ENCODE peak calls at places on chromosome 21, in six cellular contexts. Z is psoas muscle; O is CD4-positive, CD25-positive, alpha-beta regulatory T cell; X is pancreas; H is natural killer cell; U is central memory CD8-positive, alpha-beta T cell. B is an unnamed sample.

GRCh38 chr21:32727478-32727727 is 410 bp downstream of the SYNJ1 start:
- ATAC-seq in O (no peak), X (no peak), H (peak), Z (peak), U (peak), B (peak)

GRCh38 chr21:44603109-44603875 is 2.9 kb downstream of the KRTAP10-7 start:
- ATAC-seq in H (no peak), X (no peak), O (no peak), U (no peak), Z (no peak), B (no peak)

GRCh38 chr21:45963225-45963555 is 18.4 kb upstream of the COL6A1 start:
- ATAC-seq in O (no peak), U (no peak), Z (no peak), H (no peak), X (no peak), B (no peak)

GRCh38 chr21:36700295-36700960 is 1.5 kb downstream of the SIM2 start:
- ATAC-seq in H (no peak), X (no peak), Z (no peak), O (no peak), U (no peak), B (no peak)

GRCh38 chr21:41888749-41889376 is 9.7 kb upstream of the PRDM15 start:
- ATAC-seq in O (no peak), Z (no peak), U (no peak), H (no peak), X (no peak), B (no peak)

GRCh38 chr21:36420571-36421339 is 35.6 kb downstream of the CHAF1B start:
- ATAC-seq in U (no peak), H (no peak), X (no peak), Z (no peak), O (no peak), B (no peak)

GRCh38 chr21:44255519-44255981 is 6.1 kb downstream of the DNMT3L start:
- ATAC-seq in O (no peak), H (no peak), U (no peak), X (no peak), Z (no peak), B (peak)

GRCh38 chr21:30478015-30478414 is 2.2 kb downstream of the KRTAP19-1 start:
- ATAC-seq in H (no peak), X (no peak), Z (no peak), U (no peak), O (no peak), B (no peak)

GRCh38 chr21:42291751-42292562 is 23.3 kb downstream of the TFF3 start:
- ATAC-seq in Z (peak), X (no peak), O (no peak), U (no peak), H (no peak), B (peak)

GRCh38 chr21:36194024-36194423 is 37.4 kb downstream of the DOP1B start:
- ATAC-seq in O (no peak), U (no peak), Z (no peak), X (no peak), H (no peak), B (peak)

GRCh38 chr21:14318598-14318997 is 64.3 kb downstream of the HSPA13 start:
- ATAC-seq in U (no peak), H (no peak), O (no peak), X (no peak), Z (no peak), B (no peak)

GRCh38 chr21:29121759-29122158 is 8.7 kb upstream of the MAP3K7CL start:
- ATAC-seq in Z (no peak), X (no peak), O (no peak), U (no peak), H (no peak), B (no peak)

GRCh38 chr21:35394634-35395369 is 345.7 kb upstream of the RUNX1 start:
- ATAC-seq in O (no peak), U (no peak), X (no peak), H (peak), Z (no peak), B (no peak)

GRCh38 chr21:39066829-39067785 is 116.1 kb downstream of the PSMG1 start:
- ATAC-seq in H (no peak), O (no peak), U (no peak), Z (no peak), X (no peak), B (no peak)

GRCh38 chr21:14070968-14071367 is 139.8 kb downstream of the LIPI start:
- ATAC-seq in X (no peak), U (no peak), Z (no peak), H (no peak), O (no peak), B (no peak)

GRCh38 chr21:42161401-42161956 is 57.5 kb upstream of the ABCG1 start:
- ATAC-seq in Z (no peak), O (no peak), U (no peak), H (no peak), X (no peak), B (no peak)

GRCh38 chr21:42548687-42549406 is 35.2 kb downstream of the SLC37A1 start:
- ATAC-seq in X (no peak), Z (no peak), H (no peak), O (no peak), U (no peak), B (no peak)

GRCh38 chr21:45114072-45114471 is 39.7 kb downstream of the ADARB1 start:
- ATAC-seq in H (no peak), Z (peak), O (no peak), U (no peak), X (no peak), B (no peak)

GRCh38 chr21:15242906-15243305 is 178.1 kb upstream of the NRIP1 start:
- ATAC-seq in Z (no peak), O (no peak), U (no peak), X (no peak), H (no peak), B (no peak)

GRCh38 chr21:15128267-15128666 is 63.5 kb upstream of the NRIP1 start:
- ATAC-seq in Z (no peak), O (no peak), H (no peak), U (no peak), X (no peak), B (no peak)

GRCh38 chr21:42121792-42122191 is 50.7 kb downstream of the UMODL1 start:
- ATAC-seq in U (no peak), Z (no peak), O (no peak), H (no peak), X (no peak), B (peak)

GRCh38 chr21:43315244-43316137 is 111.4 kb downstream of the SIK1 start:
- ATAC-seq in Z (no peak), H (peak), X (no peak), U (no peak), O (no peak), B (no peak)

GRCh38 chr21:8993943-8994639 is 1527.3 kb upstream of the TPTE start:
- ATAC-seq in U (no peak), H (no peak), O (no peak), Z (peak), X (no peak), B (no peak)

GRCh38 chr21:37408464-37409193 is 42.1 kb downstream of the DYRK1A start:
- ATAC-seq in Z (no peak), U (no peak), X (no peak), H (peak), O (peak), B (no peak)

GRCh38 chr21:19987671-19988070 is 1010.5 kb upstream of the NCAM2 start:
- ATAC-seq in O (no peak), H (no peak), Z (no peak), X (no peak), U (no peak), B (no peak)

GRCh38 chr21:21196087-21196486 is 197.9 kb downstream of the NCAM2 start:
- ATAC-seq in X (no peak), H (no peak), O (no peak), Z (no peak), U (no peak), B (no peak)

GRCh38 chr21:45365608-45366241 is 39.2 kb upstream of the COL18A1 start:
- ATAC-seq in Z (no peak), O (no peak), X (peak), U (no peak), H (no peak), B (no peak)

GRCh38 chr21:43957629-43958362 is 54.3 kb upstream of the TRAPPC10 start:
- ATAC-seq in Z (no peak), H (no peak), X (no peak), U (peak), O (no peak), B (no peak)

GRCh38 chr21:39648879-39649278 is 36.1 kb downstream of the B3GALT5 start:
- ATAC-seq in Z (no peak), U (no peak), X (no peak), H (no peak), O (no peak), B (no peak)

GRCh38 chr21:30628109-30628508 is 6.9 kb upstream of the KRTAP20-2 start:
- ATAC-seq in O (no peak), U (no peak), Z (no peak), H (no peak), X (no peak), B (no peak)

GRCh38 chr21:28442085-28442484 is 550.6 kb downstream of the LTN1 start:
- ATAC-seq in U (no peak), Z (no peak), X (no peak), O (no peak), H (no peak), B (no peak)

GRCh38 chr21:28142692-28143091 is 850.0 kb downstream of the LTN1 start:
- ATAC-seq in O (no peak), Z (no peak), X (peak), H (no peak), U (no peak), B (peak)